ENCODE peak calls at places on chromosomes 12 and 14, in four cellular contexts. Z is cardiac muscle cell; N is CD8-positive, alpha-beta T cell; O is heart left ventricle. R is an unnamed sample. For H3K36me3, the result is how much of the 10 kb centered on the place peaks cover.

GRCh38 chr12:124032265-124032886 is 59.4 kb downstream of the ZNF664 start:
- DNase-seq in Z (peak), N (no peak), O (peak), R (peak)

GRCh38 chr14:92288994-92289393 is 34.0 kb upstream of the SLC24A4 start:
- DNase-seq in Z (no peak), N (no peak), O (no peak), R (no peak)

GRCh38 chr12:19238520-19238919 is 109.0 kb downstream of the PLEKHA5 start:
- DNase-seq in Z (no peak), N (no peak), O (no peak), R (no peak)

GRCh38 chr14:38255408-38255672 is 553 bp downstream of the CLEC14A start:
- DNase-seq in Z (no peak), N (no peak), O (peak), R (peak)

GRCh38 chr14:92785601-92786426 is 8.3 kb upstream of the GOLGA5 start:
- DNase-seq in Z (no peak), N (no peak), O (peak), R (peak)

GRCh38 chr12:38761636-38762342 is 143.6 kb downstream of the CPNE8 start:
- DNase-seq in Z (no peak), N (no peak), O (no peak), R (no peak)

GRCh38 chr14:77988096-77988870 is 181.9 kb upstream of the NRXN3 start:
- DNase-seq in Z (no peak), N (no peak), O (no peak), R (no peak)

GRCh38 chr12:3168223-3168770 is 91.1 kb downstream of the TSPAN9 start:
- DNase-seq in Z (no peak), N (no peak), O (no peak), R (no peak)

GRCh38 chr14:76870146-76870545 is 43.9 kb downstream of the LRRC74A start:
- DNase-seq in Z (peak), N (no peak), O (no peak), R (no peak)

GRCh38 chr12:77337327-77337726 is 272.0 kb upstream of the E2F7 start:
- DNase-seq in Z (no peak), N (no peak), O (no peak), R (no peak)

GRCh38 chr14:103118663-103119404 is 4.4 kb upstream of the TNFAIP2 start:
- DNase-seq in Z (no peak), N (no peak), O (peak), R (peak)

GRCh38 chr12:21637985-21638891 is 19.4 kb downstream of the LDHB start:
- DNase-seq in Z (no peak), N (no peak), O (no peak), R (no peak)

GRCh38 chr14:96261053-96261452 is 5.0 kb downstream of the BDKRB1 start:
- DNase-seq in Z (no peak), N (no peak), O (no peak), R (no peak)

GRCh38 chr12:96500686-96501085 is 11.3 kb downstream of the CFAP54 start:
- DNase-seq in Z (no peak), N (no peak), O (no peak), R (no peak)

GRCh38 chr14:100842799-100843198 is 16.9 kb downstream of the MEG3 start:
- DNase-seq in Z (no peak), N (no peak), O (no peak), R (no peak)

GRCh38 chr12:68972570-68972969 is 39.6 kb upstream of the CPM start:
- DNase-seq in Z (no peak), N (no peak), O (no peak), R (no peak)

GRCh38 chr12:117552971-117553370 is 191.5 kb upstream of the NOS1 start:
- DNase-seq in Z (no peak), N (no peak), O (no peak), R (no peak)

GRCh38 chr12:101018540-101018939 is 191.5 kb downstream of the SLC5A8 start:
- DNase-seq in Z (no peak), N (no peak), O (no peak), R (no peak)

GRCh38 chr12:21992823-21993222 is 51.6 kb upstream of the ABCC9 start:
- DNase-seq in Z (no peak), N (no peak), O (no peak), R (peak)

GRCh38 chr12:20044304-20044703 is 324.0 kb upstream of the PDE3A start:
- DNase-seq in Z (no peak), N (no peak), O (no peak), R (no peak)

GRCh38 chr12:2582631-2583616 is 211.8 kb upstream of the FKBP4 start:
- DNase-seq in Z (peak), N (no peak), O (peak), R (peak)

GRCh38 chr12:111428728-111429175 is 23.0 kb downstream of the SH2B3 start:
- DNase-seq in Z (no peak), N (no peak), O (peak), R (peak)

GRCh38 chr14:32764131-32764530 is 174.5 kb upstream of the NPAS3 start:
- DNase-seq in Z (no peak), N (no peak), O (no peak), R (no peak)

GRCh38 chr12:131929530-131930456 is 717 bp downstream of the PUS1 start:
- DNase-seq in Z (peak), N (no peak), O (peak), R (no peak)

GRCh38 chr14:34699873-34700621 is 14.3 kb downstream of the CFL2 start:
- DNase-seq in Z (no peak), N (no peak), O (no peak), R (no peak)

GRCh38 chr12:40325349-40325960 is 100.7 kb downstream of the LRRK2 start:
- DNase-seq in Z (no peak), N (no peak), O (no peak), R (no peak)

GRCh38 chr12:68042212-68042699 is 53.0 kb downstream of the IFNG-AS1 start:
- DNase-seq in Z (peak), N (no peak), O (no peak), R (peak)

GRCh38 chr12:106766393-106766826 is 8.1 kb upstream of the RIC8B start:
- DNase-seq in Z (no peak), N (no peak), O (peak), R (peak)

GRCh38 chr12:132560421-132560830 is 50.0 kb downstream of the LRCOL1 start:
- DNase-seq in Z (peak), N (no peak), O (no peak), R (no peak)

GRCh38 chr14:85425507-85425906 is 104.4 kb upstream of the FLRT2 start:
- DNase-seq in Z (no peak), N (no peak), O (no peak), R (no peak)
- TF ChIP-seq CTCF in Z (no peak), N (no peak), O (no peak), R (no peak)

DNA sequence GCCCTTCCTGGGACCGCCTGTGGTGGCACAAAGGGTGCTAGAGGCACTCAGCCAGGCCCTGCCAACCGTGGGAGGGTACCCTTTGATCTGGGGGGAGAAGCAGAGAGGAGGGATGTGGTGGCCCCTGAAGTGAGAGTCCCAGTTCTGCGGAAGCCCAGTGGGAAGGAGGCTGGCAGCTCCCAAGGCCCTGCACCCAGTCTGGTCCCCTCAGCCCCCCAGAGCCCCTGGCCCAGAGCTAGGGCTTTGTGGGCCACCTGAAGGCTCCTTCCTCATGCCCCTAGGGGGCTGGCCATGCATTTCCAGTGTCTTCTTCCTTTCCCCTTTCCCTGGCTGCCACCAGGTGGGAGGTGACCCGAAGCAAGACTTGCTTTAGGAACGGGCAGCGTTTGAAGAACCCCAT is 44.3 kb downstream of the PLEKHG3 start:
- DNase-seq in Z (no peak), N (no peak), O (no peak), R (no peak)
- H3K36me3 ChIP-seq in Z (under half), N (under half), O (under half), R (under half)

GRCh38 chr14:22497671-22498093 is 91.3 kb downstream of the DAD1 start:
- DNase-seq in Z (no peak), N (no peak), O (no peak), R (no peak)
- H3K27ac ChIP-seq in Z (no peak), N (peak), O (no peak), R (no peak)

GRCh38 chr12:11804130-11804529 is 154.7 kb downstream of the ETV6 start:
- DNase-seq in Z (no peak), N (no peak), O (no peak), R (no peak)

GRCh38 chr12:11805043-11805442 is 155.6 kb downstream of the ETV6 start:
- DNase-seq in Z (no peak), N (no peak), O (no peak), R (no peak)

GRCh38 chr12:11801643-11802042 is 152.2 kb downstream of the ETV6 start:
- DNase-seq in Z (no peak), N (no peak), O (no peak), R (no peak)

GRCh38 chr12:11807453-11807852 is 158.0 kb downstream of the ETV6 start:
- DNase-seq in Z (no peak), N (no peak), O (no peak), R (no peak)

GRCh38 chr12:11805680-11806079 is 156.2 kb downstream of the ETV6 start:
- DNase-seq in Z (no peak), N (no peak), O (no peak), R (no peak)
- TF ChIP-seq CTCF in Z (no peak), N (no peak), O (no peak), R (no peak)

GRCh38 chr12:120180975-120181374 is 13.5 kb downstream of the GCN1 start:
- DNase-seq in Z (no peak), N (no peak), O (no peak), R (no peak)

GRCh38 chr12:120170631-120171030 is 23.9 kb downstream of the GCN1 start:
- DNase-seq in Z (no peak), N (no peak), O (no peak), R (no peak)

GRCh38 chr12:120175062-120175461 is 19.5 kb downstream of the GCN1 start:
- DNase-seq in Z (no peak), N (no peak), O (no peak), R (no peak)

GRCh38 chr12:120172053-120172452 is 22.5 kb downstream of the GCN1 start:
- DNase-seq in Z (no peak), N (no peak), O (no peak), R (no peak)

GRCh38 chr12:120175537-120175936 is 19.0 kb downstream of the GCN1 start:
- DNase-seq in Z (no peak), N (no peak), O (no peak), R (no peak)
- H3K36me3 ChIP-seq in Z (half or more), N (half or more), O (half or more), R (under half)

DNA sequence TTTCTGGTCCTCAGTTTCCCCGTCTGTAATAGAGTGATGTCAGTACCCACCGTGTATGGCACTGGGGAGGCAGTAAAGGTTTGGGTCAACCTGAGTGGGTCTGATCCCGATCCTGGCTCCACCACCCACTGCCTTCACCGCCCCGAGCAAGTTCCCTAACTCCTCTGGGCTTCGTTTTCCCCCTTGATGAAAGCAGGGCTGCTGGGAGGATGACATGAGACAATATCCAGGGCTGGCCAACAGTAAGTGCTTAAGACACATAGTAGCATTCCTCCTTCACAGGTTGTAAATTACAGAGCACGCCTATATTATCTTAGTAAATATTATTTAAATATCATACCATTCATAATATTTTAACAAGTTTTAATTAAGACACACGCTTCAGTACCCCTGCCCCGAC is 590 bp downstream of the PLEK2 start:
- DNase-seq in Z (peak), N (no peak), O (no peak), R (no peak)
- H3K27ac ChIP-seq in Z (no peak), N (no peak), O (no peak), R (no peak)

GRCh38 chr14:79855789-79856188 is 355.5 kb downstream of the DIO2 start:
- DNase-seq in Z (no peak), N (no peak), O (no peak), R (no peak)

GRCh38 chr14:79862045-79862444 is 349.3 kb downstream of the DIO2 start:
- DNase-seq in Z (no peak), N (no peak), O (no peak), R (no peak)

GRCh38 chr14:79856357-79856756 is 354.9 kb downstream of the DIO2 start:
- DNase-seq in Z (no peak), N (no peak), O (no peak), R (no peak)

DNA sequence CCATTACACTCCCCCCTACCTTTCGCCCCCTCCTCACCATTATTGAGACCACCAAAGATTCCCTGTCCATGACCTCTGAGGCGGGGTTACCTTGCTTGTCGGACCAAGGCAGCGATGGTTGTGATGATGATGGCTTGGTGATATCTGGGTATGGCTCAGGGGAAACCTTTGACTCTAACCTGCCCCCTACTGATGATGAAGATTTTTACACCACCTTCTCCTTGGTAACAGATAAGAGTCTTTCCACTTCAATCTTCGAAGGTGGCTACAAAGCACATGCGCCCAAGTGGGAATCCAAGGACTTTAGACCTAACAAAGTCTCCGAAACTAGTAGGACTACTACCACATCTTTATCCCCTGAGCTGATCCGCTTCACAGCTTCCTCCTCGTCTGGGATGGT is 350.2 kb downstream of the DIO2 start:
- DNase-seq in Z (no peak), N (no peak), O (no peak), R (no peak)
- TF ChIP-seq CTCF in Z (no peak), N (no peak), O (no peak), R (no peak)